ENCODE peak calls at places on chromosomes 1 and 21, in nine cellular contexts. One of them, this sample, is unnamed.

GRCh38 chr1:25737151-25737550 is 62.8 kb upstream of the SELENON start:
- DNase-seq in left lung: no peak
- DNase-seq in hippocampal formation: no peak
- DNase-seq in neural crest cell: no peak
- DNase-seq in AG08395: no peak
- DNase-seq in iPS-NIHi11: no peak
- DNase-seq in T follicular helper cell: no peak
- DNase-seq in activated CD4-positive, alpha-beta T cell treated with anti-CD3 and anti-CD28 coated beads for 48 hours: no peak
- DNase-seq in stimulated activated CD4-positive, alpha-beta T cell treated with anti-CD3 and anti-CD28 coated beads, Interleukin-2, amount 100 ng/mL, for 4 hours: no peak
- DNase-seq in this sample: no peak

GRCh38 chr1:228022571-228023293 is 15.9 kb downstream of the WNT3A start:
- DNase-seq in AG08395: no peak
- DNase-seq in activated CD4-positive, alpha-beta T cell treated with anti-CD3 and anti-CD28 coated beads for 48 hours: no peak
- DNase-seq in iPS-NIHi11: peak; percentile 20
- DNase-seq in left lung: peak; percentile 75
- DNase-seq in T follicular helper cell: no peak
- DNase-seq in hippocampal formation: no peak
- DNase-seq in stimulated activated CD4-positive, alpha-beta T cell treated with anti-CD3 and anti-CD28 coated beads, Interleukin-2, amount 100 ng/mL, for 4 hours: no peak
- DNase-seq in neural crest cell: no peak
- DNase-seq in this sample: no peak

GRCh38 chr21:40049959-40050290 is 182.7 kb downstream of the PCP4 start:
- DNase-seq in stimulated activated CD4-positive, alpha-beta T cell treated with anti-CD3 and anti-CD28 coated beads, Interleukin-2, amount 100 ng/mL, for 4 hours: no peak
- DNase-seq in left lung: no peak
- DNase-seq in T follicular helper cell: no peak
- DNase-seq in neural crest cell: no peak
- DNase-seq in AG08395: no peak
- DNase-seq in activated CD4-positive, alpha-beta T cell treated with anti-CD3 and anti-CD28 coated beads for 48 hours: no peak
- DNase-seq in hippocampal formation: no peak
- DNase-seq in iPS-NIHi11: peak; percentile 43
- DNase-seq in this sample: no peak

GRCh38 chr1:219812491-219813221 is 115.7 kb downstream of the SLC30A10 start:
- DNase-seq in T follicular helper cell: no peak
- DNase-seq in left lung: no peak
- DNase-seq in stimulated activated CD4-positive, alpha-beta T cell treated with anti-CD3 and anti-CD28 coated beads, Interleukin-2, amount 100 ng/mL, for 4 hours: no peak
- DNase-seq in hippocampal formation: peak; percentile 80
- DNase-seq in activated CD4-positive, alpha-beta T cell treated with anti-CD3 and anti-CD28 coated beads for 48 hours: peak; percentile 14
- DNase-seq in AG08395: peak; percentile 83
- DNase-seq in neural crest cell: peak; percentile 47
- DNase-seq in iPS-NIHi11: peak; percentile 84
- DNase-seq in this sample: peak; percentile 67

GRCh38 chr1:231217056-231217455 is 24.0 kb upstream of the GNPAT start:
- DNase-seq in left lung: peak; percentile 41
- DNase-seq in T follicular helper cell: no peak
- DNase-seq in neural crest cell: no peak
- DNase-seq in activated CD4-positive, alpha-beta T cell treated with anti-CD3 and anti-CD28 coated beads for 48 hours: no peak
- DNase-seq in AG08395: no peak
- DNase-seq in hippocampal formation: no peak
- DNase-seq in iPS-NIHi11: no peak
- DNase-seq in stimulated activated CD4-positive, alpha-beta T cell treated with anti-CD3 and anti-CD28 coated beads, Interleukin-2, amount 100 ng/mL, for 4 hours: no peak
- DNase-seq in this sample: no peak

GRCh38 chr1:26811057-26811456 is 15.4 kb upstream of the ZDHHC18 start:
- DNase-seq in iPS-NIHi11: no peak
- DNase-seq in left lung: no peak
- DNase-seq in stimulated activated CD4-positive, alpha-beta T cell treated with anti-CD3 and anti-CD28 coated beads, Interleukin-2, amount 100 ng/mL, for 4 hours: no peak
- DNase-seq in AG08395: no peak
- DNase-seq in T follicular helper cell: no peak
- DNase-seq in hippocampal formation: no peak
- DNase-seq in activated CD4-positive, alpha-beta T cell treated with anti-CD3 and anti-CD28 coated beads for 48 hours: no peak
- DNase-seq in neural crest cell: no peak
- DNase-seq in this sample: no peak

GRCh38 chr1:193944454-193944853 is 758.0 kb upstream of the B3GALT2 start:
- DNase-seq in activated CD4-positive, alpha-beta T cell treated with anti-CD3 and anti-CD28 coated beads for 48 hours: no peak
- DNase-seq in hippocampal formation: no peak
- DNase-seq in stimulated activated CD4-positive, alpha-beta T cell treated with anti-CD3 and anti-CD28 coated beads, Interleukin-2, amount 100 ng/mL, for 4 hours: no peak
- DNase-seq in T follicular helper cell: no peak
- DNase-seq in left lung: no peak
- DNase-seq in AG08395: no peak
- DNase-seq in neural crest cell: no peak
- DNase-seq in iPS-NIHi11: no peak
- DNase-seq in this sample: no peak

GRCh38 chr1:221776495-221777413 is 34.9 kb upstream of the DUSP10 start:
- DNase-seq in stimulated activated CD4-positive, alpha-beta T cell treated with anti-CD3 and anti-CD28 coated beads, Interleukin-2, amount 100 ng/mL, for 4 hours: no peak
- DNase-seq in hippocampal formation: no peak
- DNase-seq in AG08395: no peak
- DNase-seq in T follicular helper cell: no peak
- DNase-seq in activated CD4-positive, alpha-beta T cell treated with anti-CD3 and anti-CD28 coated beads for 48 hours: no peak
- DNase-seq in neural crest cell: no peak
- DNase-seq in left lung: no peak
- DNase-seq in iPS-NIHi11: no peak
- DNase-seq in this sample: no peak

GRCh38 chr21:45819478-45820170 is 161.9 kb upstream of the COL6A1 start:
- DNase-seq in T follicular helper cell: no peak
- DNase-seq in left lung: no peak
- DNase-seq in AG08395: no peak
- DNase-seq in stimulated activated CD4-positive, alpha-beta T cell treated with anti-CD3 and anti-CD28 coated beads, Interleukin-2, amount 100 ng/mL, for 4 hours: no peak
- DNase-seq in iPS-NIHi11: no peak
- DNase-seq in neural crest cell: no peak
- DNase-seq in activated CD4-positive, alpha-beta T cell treated with anti-CD3 and anti-CD28 coated beads for 48 hours: peak; percentile 20
- DNase-seq in hippocampal formation: no peak
- DNase-seq in this sample: no peak

GRCh38 chr1:47771766-47772165 is 225.4 kb downstream of the TRABD2B start:
- DNase-seq in T follicular helper cell: no peak
- DNase-seq in iPS-NIHi11: no peak
- DNase-seq in neural crest cell: no peak
- DNase-seq in left lung: no peak
- DNase-seq in activated CD4-positive, alpha-beta T cell treated with anti-CD3 and anti-CD28 coated beads for 48 hours: no peak
- DNase-seq in stimulated activated CD4-positive, alpha-beta T cell treated with anti-CD3 and anti-CD28 coated beads, Interleukin-2, amount 100 ng/mL, for 4 hours: no peak
- DNase-seq in AG08395: no peak
- DNase-seq in hippocampal formation: no peak
- DNase-seq in this sample: no peak

GRCh38 chr1:44650159-44650831 is 24.0 kb downstream of the TMEM53 start:
- DNase-seq in neural crest cell: no peak
- DNase-seq in stimulated activated CD4-positive, alpha-beta T cell treated with anti-CD3 and anti-CD28 coated beads, Interleukin-2, amount 100 ng/mL, for 4 hours: no peak
- DNase-seq in AG08395: no peak
- DNase-seq in hippocampal formation: no peak
- DNase-seq in iPS-NIHi11: peak; percentile 76
- DNase-seq in activated CD4-positive, alpha-beta T cell treated with anti-CD3 and anti-CD28 coated beads for 48 hours: no peak
- DNase-seq in T follicular helper cell: no peak
- DNase-seq in left lung: no peak
- DNase-seq in this sample: no peak

GRCh38 chr21:18759751-18760161 is 356.2 kb upstream of the TMPRSS15 start:
- DNase-seq in activated CD4-positive, alpha-beta T cell treated with anti-CD3 and anti-CD28 coated beads for 48 hours: no peak
- DNase-seq in AG08395: no peak
- DNase-seq in iPS-NIHi11: no peak
- DNase-seq in T follicular helper cell: no peak
- DNase-seq in hippocampal formation: no peak
- DNase-seq in left lung: peak; percentile 30
- DNase-seq in neural crest cell: no peak
- DNase-seq in stimulated activated CD4-positive, alpha-beta T cell treated with anti-CD3 and anti-CD28 coated beads, Interleukin-2, amount 100 ng/mL, for 4 hours: no peak
- DNase-seq in this sample: no peak

GRCh38 chr1:45246760-45247159 is 40.4 kb upstream of the ZSWIM5 start:
- DNase-seq in left lung: no peak
- DNase-seq in hippocampal formation: no peak
- DNase-seq in iPS-NIHi11: no peak
- DNase-seq in AG08395: peak; percentile 66
- DNase-seq in neural crest cell: no peak
- DNase-seq in T follicular helper cell: no peak
- DNase-seq in stimulated activated CD4-positive, alpha-beta T cell treated with anti-CD3 and anti-CD28 coated beads, Interleukin-2, amount 100 ng/mL, for 4 hours: no peak
- DNase-seq in activated CD4-positive, alpha-beta T cell treated with anti-CD3 and anti-CD28 coated beads for 48 hours: peak; percentile 17
- DNase-seq in this sample: peak; percentile 93

GRCh38 chr1:234612352-234613127 is 2.6 kb upstream of the IRF2BP2 start:
- DNase-seq in left lung: peak; percentile 91
- DNase-seq in T follicular helper cell: peak; percentile 86
- DNase-seq in neural crest cell: peak; percentile 38
- DNase-seq in AG08395: peak; percentile 86
- DNase-seq in activated CD4-positive, alpha-beta T cell treated with anti-CD3 and anti-CD28 coated beads for 48 hours: peak; percentile 79
- DNase-seq in hippocampal formation: peak; percentile 95
- DNase-seq in stimulated activated CD4-positive, alpha-beta T cell treated with anti-CD3 and anti-CD28 coated beads, Interleukin-2, amount 100 ng/mL, for 4 hours: peak; percentile 65
- DNase-seq in iPS-NIHi11: peak; percentile 35
- DNase-seq in this sample: peak; percentile 98

GRCh38 chr21:15444118-15444960 is 285.4 kb upstream of the USP25 start:
- DNase-seq in AG08395: no peak
- DNase-seq in T follicular helper cell: no peak
- DNase-seq in neural crest cell: no peak
- DNase-seq in stimulated activated CD4-positive, alpha-beta T cell treated with anti-CD3 and anti-CD28 coated beads, Interleukin-2, amount 100 ng/mL, for 4 hours: no peak
- DNase-seq in left lung: no peak
- DNase-seq in hippocampal formation: no peak
- DNase-seq in activated CD4-positive, alpha-beta T cell treated with anti-CD3 and anti-CD28 coated beads for 48 hours: no peak
- DNase-seq in iPS-NIHi11: peak; percentile 22
- DNase-seq in this sample: no peak

GRCh38 chr1:84913025-84913892 is 20.3 kb upstream of the LPAR3 start:
- DNase-seq in iPS-NIHi11: no peak
- DNase-seq in left lung: no peak
- DNase-seq in T follicular helper cell: no peak
- DNase-seq in activated CD4-positive, alpha-beta T cell treated with anti-CD3 and anti-CD28 coated beads for 48 hours: no peak
- DNase-seq in AG08395: no peak
- DNase-seq in neural crest cell: no peak
- DNase-seq in stimulated activated CD4-positive, alpha-beta T cell treated with anti-CD3 and anti-CD28 coated beads, Interleukin-2, amount 100 ng/mL, for 4 hours: no peak
- DNase-seq in hippocampal formation: no peak
- DNase-seq in this sample: no peak

GRCh38 chr1:246708166-246708565 is 16.0 kb upstream of the SCCPDH start:
- DNase-seq in hippocampal formation: no peak
- DNase-seq in left lung: no peak
- DNase-seq in neural crest cell: no peak
- DNase-seq in activated CD4-positive, alpha-beta T cell treated with anti-CD3 and anti-CD28 coated beads for 48 hours: no peak
- DNase-seq in stimulated activated CD4-positive, alpha-beta T cell treated with anti-CD3 and anti-CD28 coated beads, Interleukin-2, amount 100 ng/mL, for 4 hours: no peak
- DNase-seq in iPS-NIHi11: no peak
- DNase-seq in T follicular helper cell: no peak
- DNase-seq in AG08395: no peak
- DNase-seq in this sample: peak; percentile 21

GRCh38 chr1:107344268-107344667 is 203.4 kb downstream of the NTNG1 start:
- DNase-seq in stimulated activated CD4-positive, alpha-beta T cell treated with anti-CD3 and anti-CD28 coated beads, Interleukin-2, amount 100 ng/mL, for 4 hours: no peak
- DNase-seq in T follicular helper cell: no peak
- DNase-seq in neural crest cell: no peak
- DNase-seq in hippocampal formation: no peak
- DNase-seq in iPS-NIHi11: no peak
- DNase-seq in left lung: no peak
- DNase-seq in activated CD4-positive, alpha-beta T cell treated with anti-CD3 and anti-CD28 coated beads for 48 hours: no peak
- DNase-seq in AG08395: no peak
- DNase-seq in this sample: no peak

GRCh38 chr1:153985984-153986761 is at the start of gene RAB13:
- DNase-seq in activated CD4-positive, alpha-beta T cell treated with anti-CD3 and anti-CD28 coated beads for 48 hours: no peak
- DNase-seq in hippocampal formation: peak; percentile 54
- DNase-seq in T follicular helper cell: no peak
- DNase-seq in left lung: peak; percentile 93
- DNase-seq in iPS-NIHi11: peak; percentile 89
- DNase-seq in stimulated activated CD4-positive, alpha-beta T cell treated with anti-CD3 and anti-CD28 coated beads, Interleukin-2, amount 100 ng/mL, for 4 hours: no peak
- DNase-seq in AG08395: peak; percentile 95
- DNase-seq in neural crest cell: peak; percentile 64
- DNase-seq in this sample: peak; percentile 78

GRCh38 chr1:96790599-96790998 is 69.0 kb downstream of the PTBP2 start:
- DNase-seq in activated CD4-positive, alpha-beta T cell treated with anti-CD3 and anti-CD28 coated beads for 48 hours: no peak
- DNase-seq in T follicular helper cell: no peak
- DNase-seq in stimulated activated CD4-positive, alpha-beta T cell treated with anti-CD3 and anti-CD28 coated beads, Interleukin-2, amount 100 ng/mL, for 4 hours: no peak
- DNase-seq in AG08395: no peak
- DNase-seq in iPS-NIHi11: no peak
- DNase-seq in left lung: no peak
- DNase-seq in neural crest cell: no peak
- DNase-seq in hippocampal formation: no peak
- DNase-seq in this sample: no peak

GRCh38 chr21:46011267-46011967 is 29.8 kb downstream of the COL6A1 start:
- DNase-seq in neural crest cell: no peak
- DNase-seq in stimulated activated CD4-positive, alpha-beta T cell treated with anti-CD3 and anti-CD28 coated beads, Interleukin-2, amount 100 ng/mL, for 4 hours: no peak
- DNase-seq in iPS-NIHi11: no peak
- DNase-seq in AG08395: no peak
- DNase-seq in hippocampal formation: no peak
- DNase-seq in activated CD4-positive, alpha-beta T cell treated with anti-CD3 and anti-CD28 coated beads for 48 hours: no peak
- DNase-seq in T follicular helper cell: no peak
- DNase-seq in left lung: no peak
- DNase-seq in this sample: no peak

GRCh38 chr1:209839875-209840491 is 12.2 kb downstream of the UTP25 start:
- DNase-seq in T follicular helper cell: no peak
- DNase-seq in stimulated activated CD4-positive, alpha-beta T cell treated with anti-CD3 and anti-CD28 coated beads, Interleukin-2, amount 100 ng/mL, for 4 hours: no peak
- DNase-seq in activated CD4-positive, alpha-beta T cell treated with anti-CD3 and anti-CD28 coated beads for 48 hours: peak; percentile 34
- DNase-seq in iPS-NIHi11: no peak
- DNase-seq in AG08395: peak; percentile 96
- DNase-seq in left lung: no peak
- DNase-seq in hippocampal formation: no peak
- DNase-seq in neural crest cell: no peak
- DNase-seq in this sample: peak; percentile 93

GRCh38 chr1:151888972-151889570 is 20.2 kb downstream of the THEM4 start:
- DNase-seq in left lung: no peak
- DNase-seq in T follicular helper cell: no peak
- DNase-seq in stimulated activated CD4-positive, alpha-beta T cell treated with anti-CD3 and anti-CD28 coated beads, Interleukin-2, amount 100 ng/mL, for 4 hours: no peak
- DNase-seq in activated CD4-positive, alpha-beta T cell treated with anti-CD3 and anti-CD28 coated beads for 48 hours: no peak
- DNase-seq in neural crest cell: no peak
- DNase-seq in hippocampal formation: no peak
- DNase-seq in iPS-NIHi11: no peak
- DNase-seq in AG08395: peak; percentile 27
- DNase-seq in this sample: no peak

GRCh38 chr1:41240806-41241747 is 1.0 kb downstream of the SCMH1 start:
- DNase-seq in T follicular helper cell: no peak
- DNase-seq in left lung: peak; percentile 90
- DNase-seq in neural crest cell: no peak
- DNase-seq in stimulated activated CD4-positive, alpha-beta T cell treated with anti-CD3 and anti-CD28 coated beads, Interleukin-2, amount 100 ng/mL, for 4 hours: peak; percentile 13
- DNase-seq in iPS-NIHi11: peak; percentile 53
- DNase-seq in activated CD4-positive, alpha-beta T cell treated with anti-CD3 and anti-CD28 coated beads for 48 hours: peak; percentile 68
- DNase-seq in hippocampal formation: no peak
- DNase-seq in AG08395: peak; percentile 64
- DNase-seq in this sample: peak; percentile 20

GRCh38 chr1:27726173-27726793 is 522 bp downstream of the FAM76A start:
- DNase-seq in activated CD4-positive, alpha-beta T cell treated with anti-CD3 and anti-CD28 coated beads for 48 hours: peak; percentile 50
- DNase-seq in T follicular helper cell: peak; percentile 8
- DNase-seq in left lung: no peak
- DNase-seq in stimulated activated CD4-positive, alpha-beta T cell treated with anti-CD3 and anti-CD28 coated beads, Interleukin-2, amount 100 ng/mL, for 4 hours: peak; percentile 10
- DNase-seq in AG08395: peak; percentile 58
- DNase-seq in neural crest cell: peak; percentile 45
- DNase-seq in iPS-NIHi11: peak; percentile 80
- DNase-seq in hippocampal formation: no peak
- DNase-seq in this sample: peak; percentile 23

GRCh38 chr1:175493321-175493998 is 249.9 kb downstream of the TNR start:
- DNase-seq in hippocampal formation: no peak
- DNase-seq in left lung: no peak
- DNase-seq in iPS-NIHi11: peak; percentile 20
- DNase-seq in T follicular helper cell: no peak
- DNase-seq in AG08395: no peak
- DNase-seq in neural crest cell: no peak
- DNase-seq in activated CD4-positive, alpha-beta T cell treated with anti-CD3 and anti-CD28 coated beads for 48 hours: no peak
- DNase-seq in stimulated activated CD4-positive, alpha-beta T cell treated with anti-CD3 and anti-CD28 coated beads, Interleukin-2, amount 100 ng/mL, for 4 hours: no peak
- DNase-seq in this sample: no peak

GRCh38 chr1:204417231-204417997 is 5.8 kb upstream of the PPP1R15B start:
- DNase-seq in hippocampal formation: peak; percentile 46
- DNase-seq in stimulated activated CD4-positive, alpha-beta T cell treated with anti-CD3 and anti-CD28 coated beads, Interleukin-2, amount 100 ng/mL, for 4 hours: peak; percentile 35
- DNase-seq in left lung: no peak
- DNase-seq in AG08395: peak; percentile 91
- DNase-seq in iPS-NIHi11: peak; percentile 32
- DNase-seq in T follicular helper cell: no peak
- DNase-seq in neural crest cell: no peak
- DNase-seq in activated CD4-positive, alpha-beta T cell treated with anti-CD3 and anti-CD28 coated beads for 48 hours: peak; percentile 60
- DNase-seq in this sample: peak; percentile 98

GRCh38 chr21:45823100-45823681 is 158.4 kb upstream of the COL6A1 start:
- DNase-seq in AG08395: no peak
- DNase-seq in iPS-NIHi11: no peak
- DNase-seq in activated CD4-positive, alpha-beta T cell treated with anti-CD3 and anti-CD28 coated beads for 48 hours: no peak
- DNase-seq in neural crest cell: no peak
- DNase-seq in T follicular helper cell: no peak
- DNase-seq in hippocampal formation: no peak
- DNase-seq in stimulated activated CD4-positive, alpha-beta T cell treated with anti-CD3 and anti-CD28 coated beads, Interleukin-2, amount 100 ng/mL, for 4 hours: no peak
- DNase-seq in left lung: no peak
- DNase-seq in this sample: no peak

GRCh38 chr1:178702141-178702540 is 22.9 kb upstream of the RALGPS2 start:
- DNase-seq in activated CD4-positive, alpha-beta T cell treated with anti-CD3 and anti-CD28 coated beads for 48 hours: no peak
- DNase-seq in neural crest cell: no peak
- DNase-seq in hippocampal formation: no peak
- DNase-seq in stimulated activated CD4-positive, alpha-beta T cell treated with anti-CD3 and anti-CD28 coated beads, Interleukin-2, amount 100 ng/mL, for 4 hours: no peak
- DNase-seq in left lung: no peak
- DNase-seq in AG08395: peak; percentile 55
- DNase-seq in T follicular helper cell: no peak
- DNase-seq in iPS-NIHi11: no peak
- DNase-seq in this sample: no peak

GRCh38 chr1:113391643-113392271 is 1.4 kb downstream of the MAGI3 start:
- DNase-seq in AG08395: no peak
- DNase-seq in left lung: no peak
- DNase-seq in stimulated activated CD4-positive, alpha-beta T cell treated with anti-CD3 and anti-CD28 coated beads, Interleukin-2, amount 100 ng/mL, for 4 hours: no peak
- DNase-seq in T follicular helper cell: no peak
- DNase-seq in hippocampal formation: no peak
- DNase-seq in activated CD4-positive, alpha-beta T cell treated with anti-CD3 and anti-CD28 coated beads for 48 hours: no peak
- DNase-seq in neural crest cell: no peak
- DNase-seq in iPS-NIHi11: no peak
- DNase-seq in this sample: no peak

GRCh38 chr1:62144238-62144831 is 50.3 kb upstream of the L1TD1 start:
- DNase-seq in T follicular helper cell: no peak
- DNase-seq in AG08395: peak; percentile 59
- DNase-seq in stimulated activated CD4-positive, alpha-beta T cell treated with anti-CD3 and anti-CD28 coated beads, Interleukin-2, amount 100 ng/mL, for 4 hours: no peak
- DNase-seq in activated CD4-positive, alpha-beta T cell treated with anti-CD3 and anti-CD28 coated beads for 48 hours: peak; percentile 53
- DNase-seq in iPS-NIHi11: peak; percentile 53
- DNase-seq in neural crest cell: peak; percentile 63
- DNase-seq in left lung: no peak
- DNase-seq in hippocampal formation: peak; percentile 68
- DNase-seq in this sample: peak; percentile 54

This sample was measured in HFFc6.